ENCODE peak calls at places on chromosomes 1 and 21, in four cellular contexts. One of them, this sample, is unnamed.

GRCh38 chr1:20727746-20728316 is 4.7 kb downstream of the SH2D5 start:
- DNase-seq in K562: peak
- DNase-seq in HepG2: no peak
- DNase-seq in GM12878: no peak
- DNase-seq in this sample: no peak

GRCh38 chr1:18882511-18882910 is 19.8 kb downstream of the ALDH4A1 start:
- DNase-seq in GM12878: no peak
- DNase-seq in K562: no peak
- DNase-seq in HepG2: no peak
- DNase-seq in this sample: no peak

GRCh38 chr1:183808296-183809027 is 3.5 kb downstream of the RGL1 start:
- DNase-seq in GM12878: no peak
- DNase-seq in HepG2: peak
- DNase-seq in K562: no peak
- DNase-seq in this sample: no peak

GRCh38 chr1:111515291-111516007 is 12.0 kb upstream of the ADORA3 start:
- DNase-seq in HepG2: no peak
- DNase-seq in GM12878: no peak
- DNase-seq in K562: no peak
- DNase-seq in this sample: no peak

GRCh38 chr21:45388611-45389296 is 16.2 kb upstream of the COL18A1 start:
- DNase-seq in K562: no peak
- DNase-seq in GM12878: no peak
- DNase-seq in HepG2: no peak
- DNase-seq in this sample: no peak

GRCh38 chr1:7121622-7121988 is 336.4 kb downstream of the CAMTA1 start:
- DNase-seq in GM12878: no peak
- DNase-seq in HepG2: no peak
- DNase-seq in K562: no peak
- DNase-seq in this sample: no peak

GRCh38 chr1:152506899-152507498 is 3.6 kb upstream of the LCE5A start:
- DNase-seq in HepG2: no peak
- DNase-seq in GM12878: no peak
- DNase-seq in K562: no peak
- DNase-seq in this sample: no peak

GRCh38 chr21:44088401-44088780 is 18.8 kb upstream of the PWP2 start:
- DNase-seq in GM12878: no peak
- DNase-seq in HepG2: no peak
- DNase-seq in K562: no peak
- DNase-seq in this sample: no peak

GRCh38 chr1:175564119-175564518 is 179.3 kb downstream of the TNR start:
- DNase-seq in HepG2: no peak
- DNase-seq in GM12878: no peak
- DNase-seq in K562: no peak
- DNase-seq in this sample: no peak

GRCh38 chr1:217982711-217983405 is 302.2 kb upstream of the RRP15 start:
- DNase-seq in K562: no peak
- DNase-seq in HepG2: no peak
- DNase-seq in GM12878: no peak
- DNase-seq in this sample: no peak

GRCh38 chr1:88737338-88737927 is 53.4 kb downstream of the PKN2 start:
- DNase-seq in HepG2: no peak
- DNase-seq in K562: no peak
- DNase-seq in GM12878: no peak
- DNase-seq in this sample: no peak

GRCh38 chr1:109282497-109282951 is 421 bp downstream of the PSRC1 start:
- DNase-seq in GM12878: no peak
- DNase-seq in K562: no peak
- DNase-seq in HepG2: no peak
- DNase-seq in this sample: no peak

GRCh38 chr21:41630249-41630648 is 122.3 kb upstream of the TMPRSS2 start:
- DNase-seq in GM12878: no peak
- DNase-seq in HepG2: no peak
- DNase-seq in K562: no peak
- DNase-seq in this sample: no peak

GRCh38 chr1:2052096-2052569 is 1.9 kb downstream of the PRKCZ start:
- DNase-seq in HepG2: no peak
- DNase-seq in K562: no peak
- DNase-seq in GM12878: no peak
- DNase-seq in this sample: no peak

GRCh38 chr1:22527555-22528296 is 35.6 kb upstream of the EPHA8 start:
- DNase-seq in HepG2: no peak
- DNase-seq in K562: no peak
- DNase-seq in GM12878: no peak
- DNase-seq in this sample: no peak

GRCh38 chr1:5685446-5686040 is 306.7 kb downstream of the NPHP4 start:
- DNase-seq in GM12878: no peak
- DNase-seq in K562: no peak
- DNase-seq in HepG2: no peak
- DNase-seq in this sample: no peak

GRCh38 chr1:40717960-40718359 is 26.5 kb downstream of the NFYC start:
- DNase-seq in HepG2: no peak
- DNase-seq in K562: no peak
- DNase-seq in GM12878: no peak
- DNase-seq in this sample: no peak

GRCh38 chr1:156796340-156797097 is 20.1 kb downstream of the SH2D2A start:
- DNase-seq in HepG2: no peak
- DNase-seq in GM12878: no peak
- DNase-seq in K562: no peak
- DNase-seq in this sample: no peak

GRCh38 chr1:167501513-167502191 is 16.7 kb downstream of the CD247 start:
- DNase-seq in GM12878: no peak
- DNase-seq in K562: no peak
- DNase-seq in HepG2: no peak
- DNase-seq in this sample: no peak

GRCh38 chr1:33966346-33967141 is 102.7 kb downstream of the HMGB4 start:
- DNase-seq in K562: no peak
- DNase-seq in HepG2: no peak
- DNase-seq in GM12878: no peak
- DNase-seq in this sample: no peak

GRCh38 chr21:26374817-26375216 is 198.3 kb downstream of the CYYR1 start:
- DNase-seq in HepG2: no peak
- DNase-seq in K562: no peak
- DNase-seq in GM12878: no peak
- DNase-seq in this sample: no peak

GRCh38 chr1:209775634-209776033 is 8.7 kb downstream of the C1orf74 start:
- DNase-seq in K562: no peak
- DNase-seq in GM12878: no peak
- DNase-seq in HepG2: no peak
- DNase-seq in this sample: no peak

GRCh38 chr1:204206121-204206520 is 7.7 kb downstream of the GOLT1A start:
- DNase-seq in K562: peak
- DNase-seq in HepG2: no peak
- DNase-seq in GM12878: no peak
- DNase-seq in this sample: no peak

GRCh38 chr1:232454487-232454886 is 175.4 kb downstream of the SIPA1L2 start:
- DNase-seq in GM12878: no peak
- DNase-seq in K562: no peak
- DNase-seq in HepG2: no peak
- DNase-seq in this sample: no peak

GRCh38 chr1:84246228-84246627 is 55.3 kb upstream of the SAMD13 start:
- DNase-seq in K562: no peak
- DNase-seq in GM12878: no peak
- DNase-seq in HepG2: no peak
- DNase-seq in this sample: no peak

GRCh38 chr1:42957880-42958487 is 684 bp downstream of the SLC2A1 start:
- DNase-seq in K562: peak
- DNase-seq in GM12878: no peak
- DNase-seq in HepG2: no peak
- DNase-seq in this sample: peak

GRCh38 chr1:82225407-82226197 is 424.9 kb downstream of the ADGRL2 start:
- DNase-seq in K562: no peak
- DNase-seq in GM12878: peak
- DNase-seq in HepG2: no peak
- DNase-seq in this sample: no peak

DNA sequence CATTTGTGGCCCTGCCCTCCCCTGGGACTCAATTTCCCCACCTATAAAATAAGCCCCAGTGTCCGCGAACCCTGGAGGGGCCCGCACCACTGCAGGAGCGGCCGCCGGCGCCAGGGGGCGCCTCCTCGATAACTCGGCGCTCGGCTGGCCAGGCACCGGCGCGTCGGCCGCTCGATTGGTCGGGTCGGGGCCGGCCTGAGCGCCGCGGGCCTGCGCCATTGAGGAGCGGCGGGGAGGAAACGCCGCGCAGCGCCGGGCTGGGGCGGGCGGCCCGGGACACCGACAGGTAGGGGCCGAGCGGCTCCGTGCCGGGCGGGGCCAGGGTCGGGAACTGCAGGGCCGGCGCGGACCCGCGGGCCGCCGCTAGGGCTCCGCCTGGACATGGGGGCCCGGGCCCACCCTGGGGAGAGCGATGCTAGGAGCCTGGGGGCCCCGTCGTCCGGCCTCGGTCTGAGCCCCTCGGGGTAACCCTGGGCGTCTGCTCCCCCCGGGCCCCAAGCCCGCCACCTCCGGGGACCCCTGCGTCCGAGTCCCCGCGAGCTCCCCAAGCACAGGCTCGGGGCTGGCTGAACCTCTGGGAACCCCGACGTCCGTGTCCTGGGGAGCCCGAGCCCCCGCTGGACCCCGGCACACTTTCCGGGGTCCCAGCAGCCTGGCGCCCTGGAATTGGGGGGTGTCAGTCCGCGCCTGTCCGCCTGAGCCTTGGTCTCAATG is at the start of gene VPS13D:
- DNase-seq in GM12878: peak
- DNase-seq in K562: peak
- DNase-seq in HepG2: peak
- DNase-seq in this sample: peak
- TF ChIP-seq BHLHE40 in GM12878: peak
- TF ChIP-seq BHLHE40 in K562: peak
- TF ChIP-seq BHLHE40 in HepG2: peak
- TF ChIP-seq BHLHE40 in this sample: no peak

GRCh38 chr1:85583355-85584263 is 3.0 kb downstream of the CCN1 start:
- DNase-seq in HepG2: no peak
- DNase-seq in K562: no peak
- DNase-seq in GM12878: no peak
- DNase-seq in this sample: no peak

GRCh38 chr1:85580046-85580411 is 532 bp upstream of the CCN1 start:
- DNase-seq in GM12878: no peak
- DNase-seq in HepG2: peak
- DNase-seq in K562: no peak
- DNase-seq in this sample: no peak

GRCh38 chr1:85582687-85583354 is 2.3 kb downstream of the CCN1 start:
- DNase-seq in GM12878: no peak
- DNase-seq in HepG2: no peak
- DNase-seq in K562: no peak
- DNase-seq in this sample: no peak

GRCh38 chr1:85581138-85581801 is 709 bp downstream of the CCN1 start:
- DNase-seq in GM12878: no peak
- DNase-seq in K562: peak
- DNase-seq in HepG2: peak
- DNase-seq in this sample: peak

GRCh38 chr1:85581802-85582686 is 1.5 kb downstream of the CCN1 start:
- DNase-seq in GM12878: no peak
- DNase-seq in K562: peak
- DNase-seq in HepG2: peak
- DNase-seq in this sample: peak
- TF ChIP-seq FOXM1 in GM12878: no peak
- TF ChIP-seq FOXM1 in K562: no peak
- TF ChIP-seq FOXM1 in HepG2: no peak
- TF ChIP-seq FOXM1 in this sample: no peak

DNA sequence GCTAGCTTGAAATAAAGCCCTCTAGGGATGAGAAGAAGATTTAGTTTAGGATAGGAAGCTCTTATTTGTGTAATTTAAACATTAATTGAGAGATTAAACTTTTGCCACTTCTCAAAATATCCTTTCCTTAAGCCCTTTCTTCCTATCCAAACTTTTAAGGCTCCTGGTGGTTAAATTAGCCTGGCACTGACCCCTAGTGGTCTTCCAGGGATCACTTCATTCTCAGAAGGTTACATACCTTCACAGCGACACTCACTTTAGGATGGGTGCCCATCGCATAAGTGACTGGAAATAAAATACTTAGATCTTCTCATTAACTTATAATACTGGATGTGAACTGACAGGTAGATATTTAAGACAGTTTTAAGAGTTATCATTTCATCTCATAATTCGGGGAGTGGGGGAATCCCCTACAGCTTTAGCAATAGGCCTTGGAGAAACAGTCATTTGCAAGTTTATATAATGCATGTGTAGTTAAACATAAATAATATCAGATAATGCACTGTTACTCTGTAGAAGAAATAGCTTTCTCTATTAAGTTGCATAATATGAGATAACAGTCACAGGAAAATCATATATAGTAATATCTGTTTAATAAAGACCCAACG is 7.4 kb downstream of the LHX9 start:
- DNase-seq in HepG2: peak
- DNase-seq in GM12878: no peak
- DNase-seq in K562: peak
- DNase-seq in this sample: peak
- TF ChIP-seq BHLHE40 in HepG2: no peak
- TF ChIP-seq BHLHE40 in GM12878: no peak
- TF ChIP-seq BHLHE40 in K562: no peak
- TF ChIP-seq BHLHE40 in this sample: no peak

DNA sequence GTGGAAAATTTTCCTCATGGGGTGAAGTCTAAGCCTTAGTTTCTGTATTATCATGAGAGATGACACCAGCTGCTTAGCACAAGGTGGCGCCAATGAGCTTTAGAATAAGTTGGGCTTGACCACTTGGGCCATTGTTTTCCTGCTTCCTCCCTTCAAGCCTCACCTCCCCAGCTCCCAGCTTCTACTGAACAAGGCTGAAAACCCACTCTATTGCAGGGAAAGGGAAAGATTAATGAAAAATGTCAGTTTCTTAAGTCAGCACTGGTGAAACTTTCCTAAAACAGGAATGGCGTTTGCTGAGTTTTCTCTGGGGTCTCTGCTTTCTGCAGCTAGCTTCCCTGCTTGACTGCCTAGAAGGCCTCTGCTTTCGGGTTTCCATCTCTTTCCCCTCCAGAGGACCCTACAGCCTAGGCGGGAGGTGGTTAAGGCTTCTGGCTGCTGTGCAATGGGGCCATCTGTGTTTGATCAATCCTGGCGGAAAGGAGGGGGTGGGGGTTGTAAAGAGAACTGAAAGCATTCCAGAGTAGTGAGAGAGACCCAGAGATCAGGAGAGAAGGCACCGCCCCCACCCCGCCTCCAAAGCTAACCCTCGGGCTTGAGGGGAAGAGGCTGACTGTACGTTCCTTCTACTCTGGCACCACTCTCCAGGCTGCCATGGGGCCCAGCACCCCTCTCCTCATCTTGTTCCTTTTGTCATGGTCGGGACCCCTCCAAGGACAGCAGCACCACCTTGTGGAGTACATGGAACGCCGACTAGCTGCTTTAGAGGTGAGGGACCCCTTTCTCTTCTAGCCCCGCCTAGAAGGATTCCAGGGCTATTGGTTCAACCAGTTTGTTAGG is at the start of gene OLFML3:
- DNase-seq in K562: peak
- DNase-seq in HepG2: peak
- DNase-seq in GM12878: peak
- DNase-seq in this sample: peak
- TF ChIP-seq FOXM1 in K562: no peak
- TF ChIP-seq FOXM1 in HepG2: no peak
- TF ChIP-seq FOXM1 in GM12878: peak
- TF ChIP-seq FOXM1 in this sample: no peak